ENCODE peak calls at places on chromosomes 12 and 14, in four cellular contexts. X, E, V and C are unnamed samples.

GRCh38 chr14:92549853-92550244 is 36.3 kb downstream of the RIN3 start:
- DNase-seq in V (no peak), E (no peak), X (no peak), C (no peak)

GRCh38 chr12:119683816-119684215 is 15.9 kb downstream of the PRKAB1 start:
- DNase-seq in X (no peak), V (no peak), E (peak; percentile 84), C (no peak)

GRCh38 chr14:95564060-95564459 is 29.2 kb downstream of the GLRX5 start:
- DNase-seq in X (no peak), E (no peak), V (no peak), C (no peak)

GRCh38 chr12:63826002-63826585 is 18.4 kb upstream of the SRGAP1 start:
- DNase-seq in E (peak; percentile 56), V (no peak), X (no peak), C (peak; percentile 72)

GRCh38 chr14:49306152-49306751 is 279.9 kb downstream of the RPS29 start:
- DNase-seq in V (peak; percentile 10), X (no peak), E (peak; percentile 3), C (peak; percentile 5)

GRCh38 chr14:91947196-91948184 is at the start of gene FBLN5:
- DNase-seq in X (peak; percentile 72), E (no peak), V (peak; percentile 55), C (peak; percentile 11)

GRCh38 chr12:95102916-95103671 is 29.7 kb upstream of the NR2C1 start:
- DNase-seq in E (peak; percentile 18), V (no peak), X (no peak), C (peak; percentile 91)

GRCh38 chr14:80536456-80536855 is 325.2 kb upstream of the DIO2 start:
- DNase-seq in E (no peak), V (no peak), X (no peak), C (no peak)

GRCh38 chr12:106739318-106739717 is 35.2 kb upstream of the RIC8B start:
- DNase-seq in X (no peak), E (peak; percentile 12), V (no peak), C (no peak)

GRCh38 chr14:33512201-33512600 is 438.7 kb downstream of the EGLN3 start:
- DNase-seq in X (no peak), E (no peak), V (no peak), C (no peak)

GRCh38 chr12:127455347-127456265 is 811.4 kb upstream of the TMEM132C start:
- DNase-seq in V (no peak), E (no peak), X (peak; percentile 90), C (no peak)

GRCh38 chr12:132285991-132286681 is 43.3 kb downstream of the GALNT9 start:
- DNase-seq in E (peak; percentile 35), X (peak; percentile 69), V (no peak), C (no peak)

GRCh38 chr12:28563286-28563685 is 373.0 kb downstream of the CCDC91 start:
- DNase-seq in X (no peak), E (no peak), V (no peak), C (no peak)

GRCh38 chr12:101783150-101783549 is 43.9 kb upstream of the SYCP3 start:
- DNase-seq in E (no peak), X (no peak), V (no peak), C (no peak)

GRCh38 chr12:68042212-68042699 is 53.0 kb downstream of the IFNG-AS1 start:
- DNase-seq in E (peak; percentile 3), V (no peak), X (no peak), C (no peak)

GRCh38 chr12:74890237-74890599 is 319.4 kb downstream of the KCNC2 start:
- DNase-seq in V (no peak), E (peak; percentile 15), X (no peak), C (peak; percentile 49)

GRCh38 chr14:92457018-92457565 is 56.5 kb upstream of the RIN3 start:
- DNase-seq in E (no peak), V (no peak), X (no peak), C (no peak)

GRCh38 chr14:72126091-72126490 is 193.9 kb downstream of the RGS6 start:
- DNase-seq in X (no peak), E (no peak), V (no peak), C (no peak)

GRCh38 chr14:74326369-74327152 is 21.7 kb upstream of the VRTN start:
- DNase-seq in X (peak; percentile 85), E (peak; percentile 26), V (no peak), C (no peak)

GRCh38 chr14:67646136-67646535 is 26.4 kb downstream of the ARG2 start:
- DNase-seq in X (no peak), E (no peak), V (no peak), C (no peak)

GRCh38 chr12:128940090-128940888 is 87.0 kb downstream of the GLT1D1 start:
- DNase-seq in X (no peak), V (no peak), E (no peak), C (no peak)

GRCh38 chr14:104367811-104368750 is 211.5 kb upstream of the C14orf180 start:
- DNase-seq in X (no peak), V (no peak), E (no peak), C (no peak)

GRCh38 chr14:45039390-45039789 is 44.5 kb upstream of the PRPF39 start:
- DNase-seq in V (no peak), E (no peak), X (no peak), C (no peak)

GRCh38 chr12:89343127-89343526 is 9.2 kb downstream of the DUSP6 start:
- DNase-seq in V (no peak), X (no peak), E (no peak), C (no peak)

GRCh38 chr12:104049278-104050257 is at the start of gene GLT8D2:
- DNase-seq in V (no peak), X (peak; percentile 79), E (no peak), C (no peak)

DNA sequence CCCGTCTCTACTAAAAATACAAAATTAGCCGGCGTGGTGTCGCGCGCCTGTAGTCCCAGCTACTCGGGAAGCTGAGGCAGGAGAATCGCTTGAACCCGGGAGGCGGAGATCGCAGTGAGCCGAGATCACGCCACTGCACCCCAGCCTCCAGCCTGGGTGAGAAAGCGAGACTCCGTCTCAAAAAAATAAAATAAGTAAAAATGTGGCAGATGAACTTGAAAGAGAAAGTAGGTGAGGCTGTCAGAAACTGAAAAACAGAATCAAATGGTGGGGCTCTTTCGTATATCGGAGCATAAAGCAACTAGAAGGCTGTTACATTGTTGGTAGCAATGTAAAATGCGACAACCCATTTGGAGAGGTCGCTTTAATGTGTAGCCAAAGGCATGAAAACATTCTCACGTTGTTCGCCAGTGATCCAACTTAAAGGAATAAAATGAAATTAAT is 767 bp upstream of the CCNT1 start:
- DNase-seq in X (no peak), E (no peak), V (no peak), C (no peak)
- TF ChIP-seq POLR2A in X (no peak), E (no peak), V (no peak), C (no peak)

GRCh38 chr14:68685419-68686211 is 107.3 kb downstream of the ZFP36L1 start:
- DNase-seq in X (no peak), E (peak; percentile 60), V (no peak), C (no peak)
- TF ChIP-seq PHF8 in X (no peak), E (no peak), V (no peak), C (no peak)

GRCh38 chr12:49206389-49206788 is 17.5 kb upstream of the TUBA1A start:
- DNase-seq in V (no peak), X (no peak), E (no peak), C (no peak)

GRCh38 chr12:49201595-49202295 is 12.9 kb upstream of the TUBA1A start:
- DNase-seq in V (no peak), X (no peak), E (no peak), C (peak; percentile 82)

GRCh38 chr12:49198431-49199155 is 9.7 kb upstream of the TUBA1A start:
- DNase-seq in X (no peak), V (no peak), E (no peak), C (no peak)

GRCh38 chr12:49195734-49196133 is 6.9 kb upstream of the TUBA1A start:
- DNase-seq in X (no peak), E (no peak), V (no peak), C (no peak)

DNA sequence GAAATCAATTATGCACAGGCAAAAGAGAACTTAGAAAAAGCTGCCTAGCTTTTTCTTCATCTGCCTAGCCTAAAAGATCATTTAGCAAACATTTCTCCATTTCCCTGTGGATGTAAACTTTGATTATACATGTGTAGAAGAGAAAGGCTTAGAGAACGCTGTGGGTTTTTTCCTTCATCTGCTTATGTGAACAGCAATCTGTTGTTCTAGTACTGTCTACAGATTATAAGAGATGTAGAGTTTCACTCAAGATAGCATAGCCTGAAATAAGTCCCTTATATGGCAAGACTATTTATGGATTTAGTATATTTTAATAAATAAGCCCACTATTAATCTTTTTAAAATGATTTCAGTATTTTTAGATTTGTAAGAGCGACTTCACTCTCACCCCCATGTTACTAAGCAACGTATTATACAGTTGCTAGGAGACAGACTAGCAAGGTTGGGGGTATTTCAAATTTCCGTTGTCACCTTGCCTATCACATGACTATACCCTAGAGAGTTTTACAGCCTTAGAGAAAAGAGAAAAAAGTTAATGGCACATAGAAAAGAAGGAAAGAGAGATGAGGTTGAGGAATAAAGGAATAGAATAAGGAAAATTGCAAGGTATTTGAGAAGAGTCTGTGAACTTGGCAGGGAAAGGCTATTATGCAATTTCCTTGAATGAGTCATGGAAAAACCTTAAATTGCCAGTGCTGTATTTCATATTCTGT is 12.2 kb upstream of the TUBA1A start:
- DNase-seq in X (no peak), V (peak; percentile 70), E (no peak), C (peak; percentile 71)
- H3K4me1 ChIP-seq in X (peaks cover 5% of the 10 kb centered on the region), V (peaks cover 8% of the 10 kb centered on the region), E (no peaks in the 10 kb centered on the region), C (peaks cover 30% of the 10 kb centered on the region)

DNA sequence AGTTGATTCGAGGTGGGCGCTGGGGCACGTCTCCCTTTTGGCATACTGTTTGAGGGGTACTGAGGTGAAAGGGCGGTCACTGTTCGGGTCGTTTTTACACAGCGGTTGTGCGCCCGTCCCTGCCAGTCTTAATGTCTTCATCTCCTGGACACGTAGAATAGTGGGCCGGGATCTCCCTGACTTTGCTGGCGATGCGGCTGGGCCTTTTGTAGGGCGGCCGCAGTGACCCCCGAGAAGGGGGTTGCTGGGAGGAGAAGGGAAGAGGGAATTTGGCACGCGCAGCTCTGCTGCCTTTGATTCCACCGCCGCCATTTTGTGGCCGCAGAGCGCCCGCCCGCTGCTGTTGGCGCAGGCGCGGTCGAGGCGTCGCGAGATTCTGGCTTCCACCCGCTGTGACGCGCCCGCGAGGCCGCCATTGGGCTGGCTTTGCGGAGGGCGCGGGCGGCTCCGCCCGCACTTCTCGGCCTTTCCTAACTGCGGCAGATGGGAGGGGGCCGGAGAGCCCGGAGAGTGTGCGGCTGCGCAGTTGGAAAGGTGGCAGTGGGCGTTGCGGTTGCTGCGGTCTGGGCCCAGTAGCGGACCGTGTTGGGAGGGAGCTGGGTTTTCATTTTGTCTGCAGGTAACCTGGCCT is 542 bp downstream of the SRSF5 start:
- DNase-seq in V (peak; percentile 69), X (peak; percentile 93), E (peak; percentile 80), C (peak; percentile 74)
- TF ChIP-seq POLR2A in V (peak; percentile 86), X (peak; percentile 43), E (peak; percentile 48), C (peak; percentile 88)

GRCh38 chr12:7161327-7161726 is 28.2 kb upstream of the PEX5 start:
- DNase-seq in E (no peak), X (no peak), V (no peak), C (no peak)

GRCh38 chr12:7160183-7160582 is 29.3 kb upstream of the PEX5 start:
- DNase-seq in E (no peak), V (no peak), X (no peak), C (no peak)

GRCh38 chr12:7158866-7159600 is 28.9 kb downstream of the CLSTN3 start:
- DNase-seq in E (no peak), X (no peak), V (no peak), C (no peak)

GRCh38 chr12:7162691-7163114 is 26.8 kb upstream of the PEX5 start:
- DNase-seq in X (peak; percentile 70), V (peak; percentile 43), E (peak; percentile 52), C (peak; percentile 56)

DNA sequence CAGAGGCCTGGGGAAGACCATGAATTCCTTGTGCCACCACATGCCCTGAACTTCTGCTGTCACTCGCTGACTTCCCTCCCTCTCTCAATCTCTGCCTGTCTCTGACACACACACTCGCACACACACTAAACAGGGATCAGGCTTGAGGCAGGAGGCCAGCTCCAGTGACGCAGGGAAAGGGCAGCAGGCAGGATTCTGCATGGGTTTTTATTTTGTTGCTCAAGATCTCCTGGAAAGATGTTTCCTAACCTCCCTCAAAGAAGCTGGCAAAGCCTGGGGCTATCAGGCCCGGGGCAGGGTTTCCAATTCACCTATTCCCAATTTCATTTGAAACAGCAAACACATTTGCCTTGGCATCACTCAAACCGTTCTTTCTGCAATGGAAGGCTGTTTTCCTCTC is 27.7 kb upstream of the PEX5 start:
- DNase-seq in V (no peak), E (no peak), X (no peak), C (no peak)
- TF ChIP-seq PHF8 in V (no peak), E (no peak), X (no peak), C (no peak)